ENCODE peak calls at places on chromosomes 2 and 18, in four cellular contexts. C is stomach, G is HepG2, Y is ovary. N is an unnamed sample.

GRCh38 chr18:13254971-13255927 is 36.7 kb downstream of the LDLRAD4 start:
- DNase-seq in C (no peak), G (no peak), Y (no peak), N (no peak)

GRCh38 chr18:21109936-21110666 is 1.5 kb downstream of the ROCK1 start:
- DNase-seq in C (no peak), G (no peak), Y (no peak), N (no peak)

GRCh38 chr18:50159654-50160046 is 35.3 kb downstream of the MYO5B start:
- DNase-seq in C (no peak), G (no peak), Y (no peak), N (no peak)

GRCh38 chr2:101559576-101559975 is 84.7 kb upstream of the RFX8 start:
- DNase-seq in C (no peak), G (no peak), Y (no peak), N (no peak)

GRCh38 chr2:164538250-164538866 is 82.9 kb downstream of the GRB14 start:
- DNase-seq in C (no peak), G (peak; percentile 65), Y (no peak), N (no peak)

GRCh38 chr2:173578404-173579092 is 223.9 kb downstream of the CDCA7 start:
- DNase-seq in C (no peak), G (no peak), Y (no peak), N (no peak)

GRCh38 chr2:56199492-56199891 is 15.7 kb downstream of the CCDC85A start:
- DNase-seq in C (no peak), G (no peak), Y (no peak), N (no peak)

GRCh38 chr2:138071720-138072719 is 107.7 kb downstream of the HNMT start:
- DNase-seq in C (no peak), G (peak; percentile 39), Y (no peak), N (no peak)

GRCh38 chr2:167933097-167933814 is 314.1 kb downstream of the STK39 start:
- DNase-seq in C (no peak), G (no peak), Y (no peak), N (no peak)

GRCh38 chr2:175004980-175005832 is at the start of gene CHN1:
- DNase-seq in C (peak; percentile 49), G (peak; percentile 66), Y (peak; percentile 90), N (peak; percentile 95)

GRCh38 chr18:11872479-11873136 is 21.4 kb downstream of the CHMP1B start:
- DNase-seq in C (peak; percentile 47), G (peak; percentile 71), Y (no peak), N (no peak)

GRCh38 chr2:133255363-133255762 is 312.9 kb downstream of the NCKAP5 start:
- DNase-seq in C (no peak), G (no peak), Y (no peak), N (no peak)

GRCh38 chr2:627340-627709 is 49.9 kb downstream of the TMEM18 start:
- DNase-seq in C (no peak), G (no peak), Y (no peak), N (no peak)

GRCh38 chr2:41544709-41545108 is 503.1 kb upstream of the PKDCC start:
- DNase-seq in C (no peak), G (no peak), Y (no peak), N (no peak)

GRCh38 chr2:133541376-133541775 is 26.9 kb downstream of the NCKAP5 start:
- DNase-seq in C (no peak), G (no peak), Y (no peak), N (no peak)

GRCh38 chr18:24734058-24734457 is 273.6 kb downstream of the HRH4 start:
- DNase-seq in C (no peak), G (peak; percentile 16), Y (no peak), N (no peak)

DNA sequence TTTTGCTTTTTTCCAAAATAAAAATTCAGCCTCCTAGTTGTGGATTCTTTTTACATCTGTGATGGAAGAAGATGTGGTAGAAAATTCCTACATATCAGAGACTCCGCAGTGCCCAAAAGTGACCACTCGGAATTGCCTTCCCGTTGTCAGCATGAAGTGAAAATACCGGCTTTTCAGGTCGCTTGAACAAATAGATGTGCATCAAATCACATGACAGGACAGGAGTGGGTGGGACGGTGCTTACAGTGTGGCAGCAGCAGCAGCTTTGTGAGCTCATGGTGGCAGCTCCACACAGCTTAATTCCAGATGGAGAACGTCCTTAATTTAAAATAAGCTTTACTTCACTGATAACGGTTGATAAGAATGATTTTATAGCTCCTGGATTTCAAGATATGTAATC is 20.3 kb downstream of the SALL3 start:
- DNase-seq in C (no peak), G (no peak), Y (no peak), N (no peak)
- TF ChIP-seq POLR2A in C (no peak), G (no peak), Y (no peak), N (no peak)

GRCh38 chr2:20257411-20257810 is 32.5 kb upstream of the SDC1 start:
- DNase-seq in C (no peak), G (no peak), Y (no peak), N (no peak)
- TF ChIP-seq EP300 in C (no peak), G (no peak), Y (no peak), N (no peak)

GRCh38 chr2:73070651-73071451 is 661 bp downstream of the SFXN5 start:
- DNase-seq in C (peak; percentile 99), G (peak; percentile 95), Y (peak; percentile 99), N (peak; percentile 98)
- TF ChIP-seq POLR2A in C (no peak), G (no peak), Y (no peak), N (no peak)

DNA sequence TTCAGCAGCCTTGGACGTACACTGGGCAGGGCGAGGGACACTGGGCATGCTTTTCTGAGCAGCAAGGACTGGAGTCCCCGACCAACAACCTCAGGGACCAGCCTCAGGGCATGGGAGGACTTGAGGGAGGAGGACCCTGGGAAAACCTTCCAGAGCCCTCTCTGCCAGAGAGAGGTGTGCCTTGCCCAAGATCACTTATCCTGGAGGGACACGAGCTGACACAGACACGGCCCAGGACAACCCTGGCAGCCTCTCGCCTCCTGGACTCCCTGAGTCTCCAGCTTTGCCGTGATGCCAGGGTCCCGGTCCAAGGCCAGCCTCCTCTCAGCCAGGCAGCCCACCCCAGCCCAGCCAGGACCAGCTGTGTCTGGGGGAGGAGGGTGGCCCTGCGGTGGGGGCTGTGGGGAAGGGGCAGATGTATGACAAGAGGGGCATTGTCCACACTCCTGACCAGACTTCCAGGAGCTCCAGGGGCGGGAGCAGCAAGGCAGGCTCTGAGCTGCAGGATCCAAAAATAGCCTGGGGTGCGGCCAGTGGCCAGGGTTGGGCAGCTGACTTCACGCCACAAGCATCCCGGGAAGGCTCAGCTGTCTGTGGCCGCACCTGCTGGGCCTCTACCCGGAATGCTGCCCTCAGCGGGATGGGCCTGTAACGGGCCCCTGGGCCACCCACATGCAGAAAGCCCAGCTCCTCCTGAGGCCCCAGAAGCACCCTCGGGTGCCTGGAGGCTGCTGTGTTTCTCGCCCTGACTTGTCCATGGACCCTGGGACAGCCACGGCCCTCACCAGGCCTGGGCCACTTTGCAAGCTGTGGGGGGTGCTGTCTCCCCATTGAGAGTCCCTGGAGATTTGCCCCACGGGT is 65.5 kb upstream of the GPC1 start:
- DNase-seq in C (peak; percentile 39), G (peak; percentile 35), Y (peak; percentile 82), N (peak; percentile 86)
- TF ChIP-seq EP300 in C (no peak), G (no peak), Y (no peak), N (no peak)

GRCh38 chr18:48410095-48410920 is 1.1 kb upstream of the ZBTB7C start:
- DNase-seq in C (peak; percentile 94), G (peak; percentile 65), Y (peak; percentile 95), N (peak; percentile 93)
- TF ChIP-seq POLR2A in C (no peak), G (no peak), Y (peak; percentile 4), N (peak; percentile 64)

GRCh38 chr18:63260075-63260754 is 59.4 kb downstream of the BCL2 start:
- DNase-seq in C (no peak), G (no peak), Y (no peak), N (no peak)

GRCh38 chr18:63261029-63261428 is 58.5 kb downstream of the BCL2 start:
- DNase-seq in C (no peak), G (no peak), Y (no peak), N (no peak)

GRCh38 chr18:63263444-63263843 is 56.1 kb downstream of the BCL2 start:
- DNase-seq in C (no peak), G (no peak), Y (no peak), N (no peak)

GRCh38 chr18:63264871-63265270 is 54.7 kb downstream of the BCL2 start:
- DNase-seq in C (no peak), G (no peak), Y (no peak), N (peak; percentile 78)

DNA sequence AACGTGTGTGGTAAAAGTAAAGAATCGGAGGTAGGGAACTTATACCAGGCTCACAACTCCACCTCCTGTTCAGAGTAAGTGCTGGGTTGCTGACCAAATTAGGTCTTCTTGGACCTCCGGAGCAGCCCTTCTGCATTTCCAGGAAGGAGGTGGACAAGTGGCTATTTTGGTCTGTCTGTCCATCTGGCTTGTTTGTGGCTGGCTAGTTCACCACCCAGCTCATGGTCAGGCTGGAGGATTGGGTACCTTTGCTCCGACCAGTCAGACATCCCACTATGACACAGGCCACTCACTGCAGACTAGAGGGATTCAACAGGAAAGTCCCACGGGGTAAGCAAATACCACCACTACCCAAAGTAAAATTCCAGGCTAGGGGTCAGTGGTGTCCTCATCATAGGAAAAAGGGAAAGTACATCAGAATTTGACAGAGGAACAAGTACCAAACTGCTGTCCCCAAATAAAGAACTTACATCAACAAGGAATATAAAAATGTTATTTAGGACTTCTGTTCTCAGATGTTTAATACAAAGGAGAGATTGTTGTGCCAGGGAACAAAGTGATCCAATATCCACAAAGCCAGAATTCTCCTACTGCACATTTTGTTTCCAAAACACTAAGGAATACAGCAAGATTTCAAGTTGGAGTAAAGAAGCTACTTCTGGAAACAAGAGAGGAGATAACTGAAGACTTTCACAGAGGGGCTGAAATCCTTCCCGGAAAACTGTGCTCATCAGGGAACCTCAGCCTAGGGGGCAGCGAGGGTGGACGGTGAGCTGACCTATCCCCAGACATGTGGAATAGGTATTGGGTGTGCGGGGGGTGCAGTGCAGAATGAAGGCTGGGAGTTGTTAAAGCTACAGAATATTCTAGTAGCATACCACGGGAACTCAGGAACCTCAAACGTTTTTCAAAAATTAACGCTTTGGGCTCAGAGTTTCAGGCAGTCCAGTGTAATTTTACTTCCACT is 56.9 kb downstream of the BCL2 start:
- DNase-seq in C (no peak), G (no peak), Y (peak; percentile 54), N (no peak)
- TF ChIP-seq EP300 in C (no peak), G (no peak), Y (no peak), N (no peak)

DNA sequence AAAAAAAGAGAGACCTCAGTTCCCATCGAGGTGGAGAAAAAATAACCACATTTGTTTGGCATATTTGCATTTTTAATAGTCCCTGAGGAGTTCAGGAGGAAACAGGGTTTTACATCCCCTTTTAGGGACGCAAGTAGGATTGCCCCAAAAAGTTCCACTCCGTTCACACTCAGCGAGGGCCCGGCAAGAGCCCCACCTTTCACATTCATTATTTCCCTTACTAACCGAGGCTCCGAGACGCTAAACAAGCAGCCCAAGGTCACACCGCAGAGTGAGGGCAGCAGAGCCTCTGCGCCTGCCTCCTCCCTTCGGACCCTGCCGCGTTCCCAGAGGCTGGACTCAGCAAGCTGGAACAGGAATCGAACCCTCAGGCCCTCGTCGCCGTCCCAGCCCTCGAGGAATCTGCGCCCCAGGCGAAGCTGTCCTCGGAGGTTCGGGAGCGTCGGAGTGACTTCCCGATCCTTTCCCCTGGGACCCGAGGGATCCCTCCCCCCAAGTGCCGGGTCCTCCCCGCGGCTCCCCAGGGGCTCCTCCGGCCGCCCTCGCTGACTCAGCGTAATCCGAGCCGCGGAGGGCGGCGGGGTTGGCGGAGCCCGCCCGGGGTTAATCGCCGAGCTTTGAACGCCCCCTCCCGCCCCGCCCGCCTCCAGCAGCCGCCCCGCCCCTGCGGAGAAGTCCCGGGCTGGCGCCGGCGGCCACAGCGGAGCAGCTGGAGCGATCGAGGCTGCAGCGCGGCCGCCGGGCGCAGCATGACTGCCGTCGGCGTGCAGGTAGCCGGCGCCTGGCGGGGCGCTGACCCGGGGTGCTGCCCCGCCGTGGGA is at the start of gene TMEM37:
- DNase-seq in C (peak; percentile 86), G (peak; percentile 79), Y (peak; percentile 91), N (peak; percentile 78)
- TF ChIP-seq POLR2A in C (no peak), G (peak; percentile 79), Y (no peak), N (no peak)

GRCh38 chr2:113869253-113869652 is 20.6 kb upstream of the ACTR3 start:
- DNase-seq in C (no peak), G (no peak), Y (no peak), N (no peak)
- TF ChIP-seq EP300 in C (no peak), G (no peak), Y (no peak), N (no peak)